ENCODE peak calls at places on chromosomes 6 and 20, in ten cellular contexts. U is NCI-H1105 treated with DMSO at 0.1 percent for 48 hours; M is astrocyte of the cerebellum; X is cardiac muscle cell; K is NCI-H2029; T is RWPE1; E is posterior cingulate gyrus; L is Peyer's patch; G is CD8-positive, alpha-beta memory T cell; I is DMS153. B is an unnamed sample.

GRCh38 chr6:57252975-57253374 is 30.9 kb upstream of the RAB23 start:
- DNase-seq in M (peak; percentile 48), X (no peak), U (no peak), G (no peak), T (no peak), L (no peak), E (no peak), I (no peak), K (no peak), B (no peak)

GRCh38 chr6:7505196-7505699 is 36.2 kb upstream of the DSP start:
- DNase-seq in G (no peak), K (peak; percentile 93), I (peak; percentile 80), X (peak; percentile 36), T (peak; percentile 96), E (peak; percentile 35), L (peak; percentile 63), M (peak; percentile 46), U (peak; percentile 98), B (peak; percentile 69)

GRCh38 chr6:107083921-107084320 is 31.4 kb downstream of the BEND3 start:
- DNase-seq in G (no peak), X (no peak), M (no peak), T (no peak), U (no peak), K (no peak), E (no peak), L (no peak), I (no peak), B (no peak)

GRCh38 chr6:45548657-45549515 is 171.2 kb upstream of the SUPT3H start:
- DNase-seq in E (no peak), T (no peak), K (no peak), U (no peak), I (no peak), X (no peak), G (no peak), M (no peak), L (no peak), B (no peak)

GRCh38 chr6:1701668-1702353 is 92.1 kb downstream of the FOXC1 start:
- DNase-seq in X (peak; percentile 53), E (no peak), L (no peak), G (no peak), T (peak; percentile 20), M (no peak), K (no peak), U (no peak), I (no peak), B (no peak)

GRCh38 chr6:57247603-57248002 is 25.5 kb upstream of the RAB23 start:
- DNase-seq in L (no peak), E (no peak), M (no peak), T (no peak), K (no peak), I (no peak), G (no peak), U (no peak), X (no peak), B (no peak)

GRCh38 chr6:94443701-94444100 is 1024.3 kb upstream of the EPHA7 start:
- DNase-seq in X (no peak), U (no peak), K (no peak), E (peak; percentile 13), L (no peak), T (no peak), M (no peak), G (no peak), I (no peak), B (no peak)

GRCh38 chr6:40958740-40959139 is 80.3 kb downstream of the UNC5CL start:
- DNase-seq in K (no peak), I (no peak), M (no peak), X (no peak), T (no peak), L (no peak), G (no peak), E (no peak), U (no peak), B (no peak)

GRCh38 chr6:39819676-39820075 is 27.5 kb downstream of the DAAM2 start:
- DNase-seq in M (no peak), K (no peak), U (no peak), G (no peak), X (no peak), I (no peak), E (no peak), L (no peak), T (no peak), B (no peak)

GRCh38 chr6:1613631-1614447 is 4.1 kb downstream of the FOXC1 start:
- DNase-seq in K (peak; percentile 66), G (no peak), E (no peak), U (no peak), T (peak; percentile 50), L (no peak), I (no peak), M (no peak), X (peak; percentile 54), B (no peak)

GRCh38 chr20:20594171-20594530 is 118.3 kb downstream of the RALGAPA2 start:
- DNase-seq in G (no peak), E (no peak), I (no peak), M (no peak), K (peak; percentile 1), T (peak; percentile 26), L (no peak), U (peak; percentile 85), X (no peak), B (peak; percentile 21)

GRCh38 chr20:17863577-17864292 is 104.9 kb downstream of the SNX5 start:
- DNase-seq in T (no peak), L (peak; percentile 88), M (no peak), X (no peak), I (no peak), U (no peak), K (no peak), E (no peak), G (no peak), B (peak; percentile 32)

GRCh38 chr20:8443464-8444072 is 311.5 kb downstream of the PLCB1 start:
- DNase-seq in M (no peak), U (no peak), I (no peak), K (no peak), X (no peak), L (no peak), T (no peak), G (no peak), E (no peak), B (no peak)

GRCh38 chr20:62605996-62606395 is 36.3 kb upstream of the SLCO4A1 start:
- DNase-seq in T (no peak), G (no peak), E (no peak), U (no peak), L (no peak), M (no peak), I (no peak), K (no peak), X (no peak), B (no peak)

GRCh38 chr6:31004794-31005193 is 5.5 kb upstream of the MUC22 start:
- DNase-seq in E (no peak), L (no peak), G (no peak), M (no peak), T (no peak), I (no peak), X (no peak), K (no peak), U (no peak), B (no peak)

GRCh38 chr6:44086931-44087574 is 40.2 kb downstream of the MRPL14 start:
- DNase-seq in U (peak; percentile 6), L (peak; percentile 72), E (no peak), K (no peak), T (no peak), M (no peak), I (peak; percentile 1), G (no peak), X (no peak), B (peak; percentile 10)

GRCh38 chr6:119161450-119161849 is 83.0 kb upstream of the FAM184A start:
- DNase-seq in U (no peak), X (no peak), K (no peak), L (no peak), I (no peak), M (no peak), T (no peak), E (no peak), G (no peak), B (no peak)

GRCh38 chr20:45630366-45630765 is 718 bp downstream of the WFDC9 start:
- DNase-seq in E (no peak), T (no peak), K (no peak), U (no peak), I (no peak), G (no peak), M (no peak), X (no peak), L (no peak), B (no peak)

GRCh38 chr20:8124639-8125038 is 7.4 kb upstream of the PLCB1 start:
- DNase-seq in M (no peak), I (no peak), U (no peak), T (no peak), L (no peak), X (no peak), K (no peak), G (no peak), E (no peak), B (no peak)

GRCh38 chr20:60138263-60139127 is 180.3 kb downstream of the CDH26 start:
- DNase-seq in E (no peak), T (peak; percentile 55), I (no peak), L (peak; percentile 61), X (no peak), K (peak; percentile 76), U (no peak), G (peak; percentile 47), M (peak; percentile 5), B (no peak)

GRCh38 chr6:31308050-31308844 is 36.4 kb upstream of the HLA-C start:
- DNase-seq in U (no peak), L (peak; percentile 69), G (peak; percentile 82), K (peak; percentile 78), X (no peak), T (peak; percentile 80), I (peak; percentile 94), M (no peak), E (no peak), B (no peak)

GRCh38 chr6:158536891-158537798 is 22.7 kb upstream of the TMEM181 start:
- DNase-seq in M (no peak), G (peak; percentile 14), U (peak; percentile 75), T (peak; percentile 53), K (peak; percentile 85), E (peak; percentile 33), I (peak; percentile 49), X (peak; percentile 84), L (peak; percentile 54), B (peak; percentile 85)

GRCh38 chr6:88679841-88680240 is 283.6 kb downstream of the RNGTT start:
- DNase-seq in M (no peak), T (no peak), G (no peak), L (no peak), U (no peak), E (no peak), I (no peak), K (no peak), X (no peak), B (no peak)

GRCh38 chr6:5201271-5201670 is 59.5 kb downstream of the LYRM4 start:
- DNase-seq in E (no peak), I (no peak), K (no peak), U (no peak), G (no peak), X (no peak), T (no peak), M (no peak), L (no peak), B (no peak)

GRCh38 chr20:56769971-56770570 is 141.0 kb downstream of the TFAP2C start:
- DNase-seq in M (peak; percentile 92), T (no peak), X (no peak), L (no peak), I (no peak), U (no peak), E (no peak), K (no peak), G (no peak), B (peak; percentile 9)

GRCh38 chr6:5866547-5867051 is 140.1 kb downstream of the NRN1 start:
- DNase-seq in T (peak; percentile 56), G (peak; percentile 16), M (peak; percentile 19), E (no peak), L (no peak), U (peak; percentile 43), I (peak; percentile 90), X (no peak), K (peak; percentile 96), B (peak; percentile 25)

GRCh38 chr20:61951695-61952533 is 113.8 kb downstream of the TAF4 start:
- DNase-seq in G (no peak), T (no peak), K (no peak), L (peak; percentile 31), E (peak; percentile 5), X (peak; percentile 91), M (no peak), I (no peak), U (no peak), B (no peak)

GRCh38 chr6:75147512-75147911 is 58.3 kb downstream of the COL12A1 start:
- DNase-seq in X (no peak), T (no peak), M (peak; percentile 28), G (no peak), K (no peak), I (no peak), E (no peak), U (no peak), L (no peak), B (no peak)

B was measured in NCI-H345.